ENCODE peak calls at places on chromosomes 1 and 21, in five cellular contexts. Q, H, O, D and L are unnamed samples.

GRCh38 chr1:39955547-39956539 is 898 bp downstream of the MFSD2A start:
- DNase-seq in Q (peak; percentile 1), H (peak; percentile 73), O (no peak), D (no peak), L (no peak)

GRCh38 chr1:54811739-54812655 is 10.9 kb upstream of the TTC22 start:
- DNase-seq in Q (no peak), H (no peak), O (no peak), D (no peak), L (no peak)

GRCh38 chr1:156852414-156852874 is 6.5 kb downstream of the INSRR start:
- DNase-seq in Q (no peak), H (peak; percentile 94), O (no peak), D (no peak), L (no peak)

GRCh38 chr21:44085491-44086321 is 21.5 kb upstream of the PWP2 start:
- DNase-seq in Q (no peak), H (peak; percentile 49), O (peak; percentile 92), D (no peak), L (no peak)

GRCh38 chr1:65075123-65075976 is 72.7 kb upstream of the AK4 start:
- DNase-seq in Q (peak; percentile 28), H (peak; percentile 65), O (peak; percentile 55), D (peak; percentile 20), L (no peak)

GRCh38 chr1:6587261-6588005 is 7.6 kb downstream of the ZBTB48 start:
- DNase-seq in Q (no peak), H (peak; percentile 42), O (peak; percentile 74), D (no peak), L (no peak)

GRCh38 chr1:176178316-176178715 is 28.8 kb downstream of the COP1 start:
- DNase-seq in Q (no peak), H (no peak), O (no peak), D (no peak), L (no peak)

GRCh38 chr1:243434594-243434993 is 178.8 kb downstream of the SDCCAG8 start:
- DNase-seq in Q (no peak), H (no peak), O (no peak), D (no peak), L (no peak)

GRCh38 chr21:23475518-23476189 is 2131.6 kb downstream of the MRPL39 start:
- DNase-seq in Q (no peak), H (no peak), O (no peak), D (no peak), L (no peak)

GRCh38 chr1:223832637-223832943 is 13.2 kb downstream of the TP53BP2 start:
- DNase-seq in Q (no peak), H (no peak), O (no peak), D (no peak), L (no peak)

GRCh38 chr1:6962956-6963915 is 178.0 kb downstream of the CAMTA1 start:
- DNase-seq in Q (no peak), H (peak; percentile 95), O (no peak), D (no peak), L (no peak)

GRCh38 chr1:161021168-161021958 is 411 bp upstream of the F11R start:
- DNase-seq in Q (peak; percentile 76), H (peak; percentile 92), O (no peak), D (peak; percentile 77), L (no peak)

GRCh38 chr1:115949156-115949555 is 27.2 kb upstream of the SLC22A15 start:
- DNase-seq in Q (no peak), H (no peak), O (no peak), D (no peak), L (no peak)

GRCh38 chr1:215497516-215497915 is 69.6 kb upstream of the KCTD3 start:
- DNase-seq in Q (no peak), H (peak; percentile 15), O (no peak), D (no peak), L (no peak)

GRCh38 chr1:45979074-45979777 is 153.2 kb downstream of the PIK3R3 start:
- DNase-seq in Q (no peak), H (no peak), O (no peak), D (no peak), L (no peak)